ENCODE peak calls at places on chromosomes 3 and 15, in eight cellular contexts. Z is fibroblast of mammary gland, V is IMR-90, L is GM23248, A is mesenchymal stem cell, S is astrocyte, Y is retinal pigment epithelial cell, F is PC-3. J is an unnamed sample.

GRCh38 chr15:26475554-26475953 is 297.3 kb downstream of the GABRB3 start:
- DNase-seq in A (no peak), Z (no peak), Y (no peak), L (no peak), V (no peak), F (no peak), S (no peak), J (no peak)

GRCh38 chr3:5784656-5785055 is 597.1 kb downstream of the EDEM1 start:
- DNase-seq in V (no peak), L (no peak), F (no peak), S (no peak), Y (peak), A (no peak), Z (no peak), J (no peak)

GRCh38 chr3:127265581-127265981 is 22.3 kb downstream of the PRR20G start:
- DNase-seq in Y (no peak), S (no peak), A (no peak), Z (no peak), L (no peak), V (no peak), F (no peak), J (no peak)

GRCh38 chr3:188217011-188217463 is 63.1 kb downstream of the LPP start:
- DNase-seq in L (no peak), F (no peak), Y (no peak), Z (no peak), A (no peak), V (no peak), S (no peak), J (no peak)

GRCh38 chr3:44208086-44208485 is 33.6 kb upstream of the TOPAZ1 start:
- DNase-seq in L (no peak), S (peak), V (no peak), Z (no peak), A (peak), Y (no peak), F (no peak), J (no peak)

GRCh38 chr15:24955549-24955929 is 752 bp downstream of the SNRPN start:
- DNase-seq in Z (no peak), S (no peak), Y (no peak), L (no peak), F (no peak), A (no peak), V (no peak), J (no peak)

GRCh38 chr3:129794319-129795201 is 99.0 kb downstream of the TMCC1 start:
- DNase-seq in Y (peak), F (peak), A (peak), S (peak), L (peak), V (no peak), Z (peak), J (peak)

GRCh38 chr15:68192117-68192516 is 13.0 kb downstream of the CALML4 start:
- DNase-seq in F (no peak), Y (no peak), V (no peak), L (no peak), Z (no peak), S (no peak), A (no peak), J (no peak)

GRCh38 chr3:174126990-174127758 is 729.6 kb downstream of the NLGN1 start:
- DNase-seq in Z (no peak), V (peak), S (peak), A (peak), F (peak), L (peak), Y (no peak), J (peak)

GRCh38 chr3:105351821-105352220 is 14.9 kb upstream of the ALCAM start:
- DNase-seq in Y (no peak), Z (peak), A (peak), L (peak), F (peak), V (peak), S (peak), J (peak)

GRCh38 chr15:39028069-39028468 is 463.5 kb upstream of the RASGRP1 start:
- DNase-seq in V (peak), Y (no peak), F (peak), A (peak), S (peak), Z (peak), L (peak), J (peak)

GRCh38 chr3:53921296-53921695 is 29.6 kb upstream of the SELENOK start:
- DNase-seq in A (peak), Y (no peak), Z (peak), S (no peak), V (peak), F (peak), L (peak), J (peak)

GRCh38 chr3:51799879-51800757 is 21.1 kb upstream of the IQCF6 start:
- DNase-seq in F (peak), A (peak), V (peak), S (peak), Z (peak), Y (peak), L (peak), J (peak)

GRCh38 chr3:122857019-122857418 is 62.1 kb downstream of the SLC49A4 start:
- DNase-seq in L (peak), V (peak), Y (no peak), F (no peak), S (peak), Z (peak), A (peak), J (peak)

GRCh38 chr3:128180446-128180845 is 27.2 kb downstream of the EEFSEC start:
- DNase-seq in V (no peak), A (no peak), Z (peak), F (no peak), S (no peak), L (no peak), Y (no peak), J (no peak)

GRCh38 chr3:133838296-133838789 is 32.7 kb downstream of the SRPRB start:
- DNase-seq in L (no peak), V (no peak), S (no peak), A (no peak), Y (no peak), Z (no peak), F (no peak), J (no peak)

GRCh38 chr15:62124176-62124952 is 40.7 kb downstream of the C2CD4B start:
- DNase-seq in Z (no peak), Y (no peak), F (peak), V (peak), S (peak), A (peak), L (no peak), J (peak)

GRCh38 chr3:138434875-138435772 is 708 bp downstream of the ESYT3 start:
- DNase-seq in V (no peak), S (no peak), F (no peak), A (no peak), Z (no peak), Y (no peak), L (peak), J (no peak)

GRCh38 chr3:46112296-46112695 is 85.0 kb upstream of the XCR1 start:
- DNase-seq in F (peak), A (no peak), S (no peak), Z (peak), V (no peak), L (no peak), Y (no peak), J (peak)

GRCh38 chr3:195227871-195228270 is 43.1 kb downstream of the XXYLT1 start:
- DNase-seq in F (peak), V (no peak), S (no peak), A (no peak), Z (no peak), Y (no peak), L (no peak), J (peak)

GRCh38 chr15:72175186-72176044 is 22.2 kb downstream of the GRAMD2A start:
- DNase-seq in L (no peak), V (no peak), F (no peak), Z (no peak), A (no peak), Y (no peak), S (no peak), J (no peak)

GRCh38 chr3:193816656-193817311 is 223.8 kb downstream of the OPA1 start:
- DNase-seq in L (peak), Z (peak), A (peak), S (peak), Y (no peak), V (peak), F (no peak), J (no peak)

GRCh38 chr3:31341130-31341529 is 191.6 kb upstream of the STT3B start:
- DNase-seq in A (no peak), V (no peak), L (peak), Y (no peak), S (no peak), Z (no peak), F (no peak), J (no peak)

GRCh38 chr3:189392969-189393368 is 221.2 kb downstream of the TPRG1 start:
- DNase-seq in A (no peak), S (peak), Z (peak), Y (no peak), V (no peak), F (peak), L (no peak), J (peak)

GRCh38 chr3:174725303-174725702 is 133.8 kb upstream of the NAALADL2 start:
- DNase-seq in L (no peak), F (no peak), V (no peak), Z (no peak), S (no peak), Y (no peak), A (no peak), J (no peak)

GRCh38 chr3:51391566-51392300 is 648 bp downstream of the RBM15B start:
- DNase-seq in L (peak), F (peak), A (peak), V (peak), Y (no peak), S (peak), Z (peak), J (no peak)

GRCh38 chr3:188881954-188882641 is 289.7 kb upstream of the TPRG1 start:
- DNase-seq in L (peak), Y (peak), A (peak), S (peak), F (peak), V (peak), Z (peak), J (peak)

GRCh38 chr3:129058441-129059194 is 2.0 kb upstream of the GP9 start:
- DNase-seq in S (no peak), A (peak), L (no peak), F (peak), V (no peak), Z (no peak), Y (no peak), J (peak)

GRCh38 chr15:63833246-63833696 is 477 bp downstream of the HERC1 start:
- DNase-seq in A (peak), Z (peak), V (peak), S (peak), Y (no peak), F (peak), L (peak), J (no peak)

GRCh38 chr3:105752791-105753415 is 115.9 kb downstream of the CBLB start:
- DNase-seq in Z (no peak), F (peak), A (peak), V (no peak), Y (no peak), S (peak), L (peak), J (peak)

GRCh38 chr15:74336061-74337005 is 31.1 kb downstream of the CYP11A1 start:
- DNase-seq in Y (no peak), L (peak), Z (peak), V (peak), F (peak), S (no peak), A (no peak), J (peak)

GRCh38 chr3:161371441-161372320 is at the start of gene SPTSSB:
- DNase-seq in L (peak), A (peak), S (no peak), Z (no peak), V (no peak), Y (no peak), F (peak), J (peak)

GRCh38 chr3:161369531-161369930 is 1.8 kb downstream of the SPTSSB start:
- DNase-seq in A (no peak), Z (no peak), S (no peak), L (no peak), V (no peak), F (peak), Y (no peak), J (no peak)

GRCh38 chr3:161372321-161373260 is 1.3 kb upstream of the SPTSSB start:
- DNase-seq in Y (no peak), A (peak), Z (no peak), S (no peak), F (peak), V (no peak), L (peak), J (peak)
- H3K4me3 ChIP-seq in Y (peak), A (peak), Z (peak), S (peak), F (peak), V (peak), L (peak), J (peak)

GRCh38 chr3:107767897-107768605 is 245.3 kb downstream of the BBX start:
- DNase-seq in S (no peak), F (no peak), Y (no peak), L (no peak), V (no peak), Z (no peak), A (no peak), J (no peak)

GRCh38 chr3:107775958-107776357 is 253.2 kb downstream of the BBX start:
- DNase-seq in F (no peak), Z (no peak), Y (no peak), A (no peak), V (no peak), S (no peak), L (no peak), J (no peak)

GRCh38 chr3:107772016-107772415 is 249.3 kb downstream of the BBX start:
- DNase-seq in S (no peak), A (no peak), F (peak), Z (peak), L (no peak), V (no peak), Y (no peak), J (no peak)
- H3K4me3 ChIP-seq in S (no peak), A (no peak), F (no peak), Z (no peak), L (no peak), V (no peak), Y (no peak), J (no peak)

GRCh38 chr3:27593173-27593572 is 109.0 kb upstream of the SLC4A7 start:
- DNase-seq in A (no peak), Y (no peak), L (no peak), V (no peak), Z (no peak), S (no peak), F (no peak), J (no peak)

GRCh38 chr3:27591321-27591711 is 107.1 kb upstream of the SLC4A7 start:
- DNase-seq in F (no peak), A (no peak), V (peak), L (peak), S (peak), Y (no peak), Z (no peak), J (no peak)

GRCh38 chr3:27589795-27590194 is 105.6 kb upstream of the SLC4A7 start:
- DNase-seq in Y (no peak), L (peak), F (no peak), S (peak), V (peak), A (no peak), Z (peak), J (peak)

GRCh38 chr3:27591811-27592210 is 107.6 kb upstream of the SLC4A7 start:
- DNase-seq in Y (no peak), A (no peak), S (peak), Z (no peak), V (no peak), L (no peak), F (no peak), J (no peak)

DNA sequence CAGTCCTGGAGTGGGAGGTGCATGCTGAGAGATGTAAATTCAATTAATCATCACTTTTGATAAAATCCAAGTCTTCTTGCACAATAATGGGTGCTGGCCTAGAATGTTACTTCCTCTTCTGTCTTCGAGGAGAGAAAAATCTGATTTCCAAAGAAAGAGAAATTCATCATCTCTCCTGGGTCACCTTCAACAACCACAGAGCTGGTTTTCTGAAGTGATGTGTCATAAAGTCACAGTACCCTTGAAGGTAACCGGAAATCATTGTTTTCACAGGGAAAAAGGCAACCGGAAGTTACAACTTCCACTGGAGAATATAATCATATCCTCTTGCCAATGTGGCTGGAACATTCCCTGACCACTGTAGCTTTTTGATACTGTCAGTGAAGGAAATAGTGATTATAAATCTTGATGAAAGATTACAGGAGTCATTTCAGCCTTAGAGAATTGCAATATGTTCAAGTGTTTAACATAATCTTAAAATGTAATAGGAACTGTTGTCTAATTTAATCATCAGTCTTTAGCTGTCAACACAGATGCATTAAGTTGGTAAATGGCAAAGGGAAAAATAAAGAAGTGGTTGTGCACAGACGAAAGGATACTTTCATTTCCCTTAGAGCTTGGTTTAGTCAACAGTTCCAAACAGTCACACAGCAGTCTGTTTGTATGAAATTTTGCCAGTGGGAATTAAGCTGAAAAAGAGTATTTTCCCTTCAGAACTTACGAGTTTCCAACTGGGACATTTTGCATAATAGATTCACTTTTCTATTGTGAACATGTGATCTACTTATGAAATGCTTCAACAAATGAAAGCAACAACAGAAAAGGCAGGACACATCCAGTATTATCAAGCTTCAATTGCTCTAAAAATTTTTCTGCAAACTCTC is 106.5 kb upstream of the SLC4A7 start:
- DNase-seq in Y (no peak), L (peak), F (peak), Z (peak), S (peak), A (peak), V (peak), J (peak)
- H3K4me3 ChIP-seq in Y (no peak), L (peak), F (no peak), Z (no peak), S (no peak), A (no peak), V (peak), J (no peak)

DNA sequence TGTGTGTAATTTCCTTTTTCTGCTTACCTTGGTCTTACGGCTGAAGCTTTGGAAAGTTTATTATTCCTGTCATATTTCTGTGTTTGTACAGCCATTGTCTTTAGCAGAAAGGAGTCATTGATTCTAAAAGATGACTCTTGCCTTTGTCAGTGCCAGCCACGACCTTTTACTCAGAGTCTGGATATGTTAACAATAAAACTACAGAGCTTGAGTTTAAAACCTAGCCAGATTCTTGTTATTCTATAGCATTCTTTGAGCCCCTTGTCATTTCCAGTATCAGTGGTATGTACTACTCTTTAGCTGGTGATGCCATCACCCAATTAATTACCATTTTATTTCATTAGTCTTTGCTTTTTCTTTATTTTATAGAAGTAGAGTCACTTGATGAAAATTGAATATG is 142.4 kb downstream of the TCF12 start:
- DNase-seq in A (peak), Y (no peak), S (peak), Z (peak), V (peak), L (peak), F (peak), J (peak)
- H3K4me3 ChIP-seq in A (no peak), Y (no peak), S (no peak), Z (no peak), V (no peak), L (peak), F (peak), J (no peak)

DNA sequence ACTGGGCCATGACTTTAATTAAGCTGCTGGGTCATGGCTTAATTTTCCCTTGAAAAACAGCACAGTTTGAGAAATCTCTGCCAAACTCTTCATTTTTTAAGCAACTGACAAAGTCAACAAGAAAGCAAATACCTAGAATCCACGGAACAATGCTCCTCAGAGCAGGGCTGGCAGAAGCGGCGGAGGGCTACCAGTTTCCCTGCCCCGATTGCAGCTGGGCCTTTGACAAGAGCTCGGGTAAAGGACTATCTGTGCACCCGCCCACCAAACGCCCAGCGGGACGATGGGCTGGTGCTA is 1.2 kb downstream of the GOLIM4 start:
- DNase-seq in V (no peak), S (peak), Z (no peak), Y (no peak), A (no peak), F (no peak), L (no peak), J (peak)
- H3K4me3 ChIP-seq in V (peak), S (peak), Z (peak), Y (peak), A (peak), F (peak), L (peak), J (peak)

DNA sequence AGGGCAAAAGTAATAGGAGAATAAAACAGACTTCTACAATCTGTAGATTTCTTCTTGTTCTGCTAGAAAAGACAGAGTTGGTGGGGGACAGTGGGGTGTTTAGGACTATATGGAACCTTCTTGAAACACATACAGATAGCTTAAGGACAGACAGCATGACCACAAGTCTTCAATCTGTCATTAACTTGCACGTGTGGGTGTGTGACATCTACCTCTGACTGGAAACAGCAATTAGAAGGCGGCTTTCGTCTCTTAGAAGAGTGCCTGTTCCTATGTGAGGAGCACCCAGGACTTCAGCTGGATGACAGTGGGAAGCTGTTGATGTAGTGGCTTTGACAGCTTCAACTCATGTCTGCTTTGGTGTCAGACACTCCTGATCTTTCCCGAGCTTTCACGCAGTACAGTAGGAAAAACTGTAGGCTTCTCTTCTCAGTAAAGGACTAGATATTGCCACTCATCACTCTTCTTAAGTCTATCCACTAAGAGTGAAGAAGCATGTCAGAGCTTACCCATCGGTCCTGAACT is 44.5 kb downstream of the TYRO3 start:
- DNase-seq in S (no peak), F (no peak), Y (no peak), Z (no peak), V (no peak), L (no peak), A (no peak), J (no peak)
- H3K4me3 ChIP-seq in S (peak), F (no peak), Y (no peak), Z (peak), V (no peak), L (peak), A (no peak), J (no peak)

GRCh38 chr15:64916365-64916764 is 4.7 kb downstream of the ANKDD1A start:
- DNase-seq in A (no peak), V (no peak), L (no peak), F (no peak), Z (no peak), S (no peak), Y (no peak), J (no peak)
- H3K4me3 ChIP-seq in A (no peak), V (no peak), L (no peak), F (no peak), Z (no peak), S (no peak), Y (no peak), J (no peak)

J was measured in bronchial epithelial cell.